ENCODE peak calls at places on chromosomes 7 and 10, in four cellular contexts. R, U, N and C are unnamed samples.

GRCh38 chr7:75884401-75884800 is 5.6 kb downstream of the RHBDD2 start:
- DNase-seq in N (no peak), R (no peak), U (no peak), C (no peak)

GRCh38 chr7:157141525-157142060 is 2.9 kb downstream of the UBE3C start:
- DNase-seq in U (no peak), R (no peak), N (no peak), C (no peak)

GRCh38 chr7:33554046-33554445 is 351.3 kb upstream of the BMPER start:
- DNase-seq in U (no peak), N (peak), R (no peak), C (no peak)

GRCh38 chr10:484925-485661 is 204.4 kb downstream of the DIP2C start:
- DNase-seq in U (no peak), R (no peak), N (no peak), C (peak)

GRCh38 chr7:131190146-131190545 is 137.5 kb upstream of the MKLN1 start:
- DNase-seq in R (no peak), U (no peak), N (no peak), C (peak)

GRCh38 chr7:151426486-151426905 is 13.4 kb downstream of the CRYGN start:
- DNase-seq in N (peak), R (no peak), U (peak), C (no peak)

GRCh38 chr7:7054252-7054830 is 128.0 kb upstream of the C1GALT1 start:
- DNase-seq in U (no peak), R (no peak), N (no peak), C (no peak)

GRCh38 chr10:60139798-60140566 is 233.6 kb upstream of the CCDC6 start:
- DNase-seq in N (peak), U (peak), R (no peak), C (no peak)

GRCh38 chr10:7205656-7206055 is 205.2 kb downstream of the SFMBT2 start:
- DNase-seq in R (peak), N (no peak), U (no peak), C (no peak)

GRCh38 chr7:18087031-18087686 is 59.5 kb upstream of the PRPS1L1 start:
- DNase-seq in N (peak), U (no peak), R (no peak), C (no peak)

GRCh38 chr10:80509403-80510161 is 28.1 kb upstream of the SH2D4B start:
- DNase-seq in R (no peak), N (peak), U (peak), C (no peak)

GRCh38 chr10:49539320-49539885 is 482 bp upstream of the ERCC6 start:
- DNase-seq in R (no peak), N (peak), U (peak), C (no peak)

GRCh38 chr10:30396708-30397107 is 37.3 kb upstream of the MAP3K8 start:
- DNase-seq in R (no peak), N (no peak), U (no peak), C (no peak)